ENCODE peak calls at places on chromosomes 12 and 14, in nine cellular contexts. V is effector CD4-positive, alpha-beta T cell; J is pancreas; S is left ventricle myocardium superior; M is D341Med; G is NCI-H1436; R is stimulated activated CD4-positive, alpha-beta T cell treated with anti-CD3 and anti-CD28 coated beads, Interleukin-15, amount 100 ng/mL, for 1 hour; F is esophagus squamous epithelium; W is left lobe of liver. I is an unnamed sample.

GRCh38 chr14:104750658-104751057 is 2.3 kb upstream of the SIVA1 start:
- DNase-seq in W (no peak), S (peak; percentile 15), F (no peak), R (no peak), G (no peak), M (no peak), V (no peak), J (no peak), I (no peak)

GRCh38 chr12:10368206-10369171 is 21.4 kb downstream of the KLRK1 start:
- DNase-seq in R (no peak), W (no peak), G (no peak), M (no peak), V (no peak), F (no peak), S (peak; percentile 52), J (no peak), I (no peak)

GRCh38 chr12:108009442-108009841 is 119.6 kb upstream of the WSCD2 start:
- DNase-seq in S (no peak), R (no peak), J (no peak), M (no peak), G (no peak), V (no peak), W (no peak), F (no peak), I (no peak)

GRCh38 chr14:44204061-44204815 is 302.8 kb downstream of the FSCB start:
- DNase-seq in F (no peak), J (no peak), R (no peak), W (no peak), V (no peak), G (no peak), M (no peak), S (no peak), I (peak; percentile 3)

GRCh38 chr14:100533647-100534485 is 53.4 kb downstream of the BEGAIN start:
- DNase-seq in J (peak; percentile 78), M (peak; percentile 22), R (no peak), F (no peak), S (peak; percentile 33), W (peak; percentile 93), G (no peak), V (no peak), I (no peak)

GRCh38 chr12:29054790-29055663 is 94.1 kb upstream of the FAR2 start:
- DNase-seq in J (no peak), M (no peak), S (no peak), F (no peak), G (no peak), V (no peak), W (no peak), R (no peak), I (no peak)

GRCh38 chr14:65251213-65251612 is 148.9 kb upstream of the MAX start:
- DNase-seq in M (no peak), R (no peak), G (no peak), J (no peak), S (no peak), F (no peak), W (no peak), V (no peak), I (peak; percentile 83)

GRCh38 chr14:76754586-76754985 is 6.7 kb upstream of the VASH1 start:
- DNase-seq in G (no peak), R (no peak), V (no peak), S (no peak), W (no peak), J (no peak), F (no peak), M (peak; percentile 4), I (no peak)

GRCh38 chr12:30023186-30023585 is 239.4 kb upstream of the TMTC1 start:
- DNase-seq in S (no peak), M (no peak), G (no peak), J (no peak), V (no peak), W (no peak), F (no peak), R (no peak), I (no peak)

GRCh38 chr12:131060011-131060703 is 106.5 kb downstream of the ADGRD1 start:
- DNase-seq in S (peak; percentile 28), M (no peak), J (no peak), F (no peak), V (no peak), W (peak; percentile 29), G (no peak), R (no peak), I (no peak)

GRCh38 chr12:131830335-131831020 is 2.3 kb downstream of the MMP17 start:
- DNase-seq in R (no peak), S (peak; percentile 87), J (peak; percentile 53), M (peak; percentile 82), F (no peak), V (no peak), G (peak; percentile 33), W (peak; percentile 79), I (peak; percentile 78)

GRCh38 chr12:58313091-58313855 is 371.9 kb downstream of the ATP23 start:
- DNase-seq in R (no peak), W (no peak), S (no peak), M (no peak), V (no peak), F (no peak), J (no peak), G (no peak), I (peak; percentile 89)

GRCh38 chr12:132061641-132062430 is 82.3 kb downstream of the DDX51 start:
- DNase-seq in V (no peak), R (no peak), G (no peak), J (no peak), W (no peak), S (no peak), F (no peak), M (no peak), I (no peak)

GRCh38 chr14:85190251-85190650 is 339.7 kb upstream of the FLRT2 start:
- DNase-seq in G (no peak), M (no peak), J (no peak), S (no peak), W (no peak), F (no peak), V (no peak), R (no peak), I (no peak)

GRCh38 chr14:78319411-78319810 is 149.2 kb downstream of the NRXN3 start:
- DNase-seq in F (no peak), R (no peak), J (no peak), V (no peak), W (no peak), S (no peak), M (no peak), G (no peak), I (no peak)

GRCh38 chr14:20757963-20758362 is 10.2 kb upstream of the EDDM3B start:
- DNase-seq in W (no peak), G (no peak), S (peak; percentile 31), M (no peak), F (no peak), V (peak; percentile 13), J (peak; percentile 39), R (no peak), I (no peak)

GRCh38 chr14:71687115-71687836 is 245.0 kb upstream of the RGS6 start:
- DNase-seq in V (no peak), S (no peak), G (no peak), J (no peak), R (no peak), M (no peak), F (no peak), W (no peak), I (no peak)

GRCh38 chr14:99769123-99769522 is 24.1 kb upstream of the EML1 start:
- DNase-seq in R (no peak), S (no peak), M (peak; percentile 22), W (no peak), G (no peak), F (no peak), J (no peak), V (no peak), I (no peak)

GRCh38 chr12:63917864-63918742 is 73.6 kb downstream of the SRGAP1 start:
- DNase-seq in V (no peak), S (no peak), M (no peak), G (no peak), W (no peak), J (no peak), F (no peak), R (no peak), I (peak; percentile 92)

GRCh38 chr12:98856897-98857540 is 211.9 kb downstream of the APAF1 start:
- DNase-seq in M (no peak), V (no peak), S (no peak), R (no peak), J (no peak), W (no peak), G (no peak), F (no peak), I (peak; percentile 78)

GRCh38 chr12:121618659-121619233 is 7.6 kb upstream of the ORAI1 start:
- DNase-seq in M (no peak), F (no peak), W (no peak), S (no peak), G (no peak), R (no peak), V (no peak), J (no peak), I (no peak)

GRCh38 chr12:123063535-123063934 is 83.1 kb downstream of the ARL6IP4 start:
- DNase-seq in G (peak; percentile 12), F (no peak), M (peak; percentile 55), W (no peak), R (no peak), V (no peak), J (no peak), S (no peak), I (no peak)

GRCh38 chr12:49974677-49975369 is 2.1 kb downstream of the AQP6 start:
- DNase-seq in F (no peak), J (no peak), V (no peak), S (no peak), M (no peak), W (no peak), G (no peak), R (no peak), I (no peak)

GRCh38 chr14:94051115-94051514 is 25.0 kb downstream of the OTUB2 start:
- DNase-seq in V (no peak), J (no peak), G (no peak), W (peak; percentile 45), R (no peak), S (peak; percentile 68), F (no peak), M (peak; percentile 62), I (peak; percentile 68)

GRCh38 chr12:79901506-79901905 is 33.4 kb downstream of the PPP1R12A start:
- DNase-seq in R (no peak), M (no peak), F (no peak), S (no peak), J (no peak), G (no peak), V (no peak), W (no peak), I (no peak)

GRCh38 chr14:98233656-98234055 is 1038.3 kb downstream of the BCL11B start:
- DNase-seq in W (no peak), V (no peak), M (no peak), J (no peak), S (no peak), G (no peak), R (no peak), F (no peak), I (no peak)

GRCh38 chr12:75712223-75712622 is 200.8 kb upstream of the KRR1 start:
- DNase-seq in F (no peak), J (no peak), R (no peak), G (no peak), W (no peak), M (no peak), V (no peak), S (no peak), I (peak; percentile 50)

GRCh38 chr12:130529781-130530180 is 186.3 kb downstream of the RIMBP2 start:
- DNase-seq in V (no peak), F (no peak), J (no peak), S (no peak), W (no peak), G (no peak), R (no peak), M (no peak), I (no peak)

I was measured in astrocyte of the spinal cord.